ENCODE peak calls at places on chromosome 1, in eight cellular contexts. V, A, T, Z, S, J, P and O are unnamed samples.

GRCh38 chr1:37449936-37450335 is 24.4 kb upstream of the ZC3H12A start:
- DNase-seq in P (no peak), Z (no peak), S (no peak), V (no peak), A (no peak), T (no peak), J (peak), O (no peak)

GRCh38 chr1:228305721-228306152 is 97.9 kb downstream of the OBSCN start:
- DNase-seq in J (no peak), S (no peak), P (peak), Z (no peak), A (no peak), V (no peak), T (no peak), O (peak)

GRCh38 chr1:62196091-62196690 is 1.5 kb downstream of the L1TD1 start:
- DNase-seq in J (no peak), Z (no peak), T (no peak), A (no peak), V (no peak), P (no peak), S (no peak), O (peak)

GRCh38 chr1:170520601-170521000 is 11.4 kb upstream of the GORAB start:
- DNase-seq in J (no peak), Z (no peak), A (peak), T (no peak), S (no peak), V (no peak), P (no peak), O (no peak)

GRCh38 chr1:169550294-169550693 is 36.0 kb downstream of the F5 start:
- DNase-seq in T (no peak), Z (peak), V (no peak), J (no peak), S (no peak), A (peak), P (no peak), O (no peak)

GRCh38 chr1:167747988-167748387 is 26.2 kb downstream of the MPZL1 start:
- DNase-seq in A (no peak), P (no peak), V (no peak), T (no peak), J (no peak), Z (peak), S (no peak), O (no peak)

GRCh38 chr1:58687516-58687915 is 12.3 kb downstream of the MYSM1 start:
- DNase-seq in V (no peak), T (no peak), P (no peak), S (no peak), Z (no peak), A (no peak), J (no peak), O (no peak)

GRCh38 chr1:87744763-87745162 is 416.1 kb downstream of the LMO4 start:
- DNase-seq in P (no peak), T (no peak), S (no peak), A (no peak), Z (no peak), V (no peak), J (no peak), O (no peak)

GRCh38 chr1:151011154-151011850 is 3.1 kb downstream of the PRUNE1 start:
- DNase-seq in J (no peak), S (no peak), Z (no peak), A (no peak), V (no peak), P (no peak), T (no peak), O (no peak)

GRCh38 chr1:46581685-46582455 is 22.2 kb downstream of the MKNK1 start:
- DNase-seq in Z (no peak), T (no peak), S (no peak), P (no peak), A (no peak), J (no peak), V (no peak), O (no peak)

GRCh38 chr1:226723640-226724532 is 15.2 kb downstream of the ITPKB start:
- DNase-seq in S (no peak), P (no peak), A (peak), J (no peak), Z (peak), T (no peak), V (no peak), O (no peak)

GRCh38 chr1:33177996-33178540 is 3.8 kb downstream of the TRIM62 start:
- DNase-seq in V (no peak), Z (no peak), S (peak), J (no peak), A (no peak), P (no peak), T (no peak), O (peak)

GRCh38 chr1:18191037-18191867 is 83.7 kb downstream of the IGSF21 start:
- DNase-seq in T (no peak), S (no peak), V (no peak), Z (no peak), P (no peak), A (no peak), J (no peak), O (no peak)

GRCh38 chr1:1306070-1306660 is 1.6 kb downstream of the ACAP3 start:
- DNase-seq in A (no peak), J (no peak), P (no peak), V (no peak), T (no peak), Z (no peak), S (no peak), O (no peak)

GRCh38 chr1:214660900-214661299 is 57.9 kb downstream of the CENPF start:
- DNase-seq in S (peak), V (no peak), P (peak), T (no peak), J (no peak), Z (peak), A (no peak), O (no peak)

GRCh38 chr1:229756666-229757065 is 130.6 kb downstream of the URB2 start:
- DNase-seq in P (no peak), Z (peak), J (no peak), V (peak), A (no peak), T (no peak), S (no peak), O (no peak)

GRCh38 chr1:60449876-60450275 is 376.3 kb upstream of the C1orf87 start:
- DNase-seq in T (no peak), S (no peak), J (no peak), P (no peak), A (no peak), Z (no peak), V (no peak), O (no peak)

GRCh38 chr1:52139817-52140540 is 1.9 kb upstream of the ZFYVE9 start:
- DNase-seq in S (no peak), T (peak), P (peak), Z (peak), A (no peak), J (no peak), V (peak), O (no peak)

GRCh38 chr1:23657659-23658275 is 33.8 kb upstream of the RPL11 start:
- DNase-seq in J (no peak), P (peak), Z (peak), A (peak), V (no peak), S (no peak), T (peak), O (no peak)

GRCh38 chr1:87084247-87084836 is 169.9 kb downstream of the HS2ST1 start:
- DNase-seq in J (no peak), A (peak), T (no peak), S (no peak), P (no peak), Z (peak), V (no peak), O (no peak)

GRCh38 chr1:18201997-18202719 is 94.6 kb downstream of the IGSF21 start:
- DNase-seq in J (no peak), Z (no peak), V (no peak), A (no peak), P (no peak), S (no peak), T (no peak), O (no peak)

GRCh38 chr1:47918257-47918867 is 78.8 kb downstream of the TRABD2B start:
- DNase-seq in V (no peak), S (peak), P (no peak), J (no peak), A (peak), Z (no peak), T (no peak), O (no peak)

GRCh38 chr1:206979379-206980043 is 9.3 kb upstream of the FCAMR start:
- DNase-seq in P (no peak), J (no peak), V (no peak), S (no peak), T (no peak), Z (peak), A (no peak), O (no peak)

GRCh38 chr1:224057461-224058199 is 56.3 kb upstream of the FBXO28 start:
- DNase-seq in V (peak), T (no peak), Z (no peak), A (no peak), S (no peak), J (no peak), P (no peak), O (no peak)